ENCODE peak calls at places on chromosomes 4 and X, in seven cellular contexts. S, F, P, M, R, H and X are unnamed samples.
A peak's percentile ranks its signal among the peaks of the same experiment; 100 is the strongest.

GRCh38 chrX:38704146-38704882 is 96.9 kb upstream of the MID1IP1 start:
- DNase-seq in R (no peak), S (no peak), M (no peak), H (no peak), P (no peak), F (no peak), X (no peak)

GRCh38 chr4:70703695-70704332 is 15.5 kb downstream of the UTP3 start:
- DNase-seq in F (no peak), H (peak; percentile 69), P (no peak), S (peak; percentile 70), R (peak; percentile 35), M (no peak), X (peak; percentile 69)

GRCh38 chr4:118740869-118741268 is 55.7 kb downstream of the METTL14 start:
- DNase-seq in R (peak; percentile 58), M (no peak), F (no peak), S (no peak), P (no peak), H (no peak), X (no peak)

GRCh38 chr4:149999485-150000074 is 78.7 kb upstream of the DCLK2 start:
- DNase-seq in F (no peak), R (peak; percentile 84), M (no peak), P (peak; percentile 60), H (no peak), S (peak; percentile 73), X (peak; percentile 73)

GRCh38 chr4:100738388-100739165 is 220.8 kb upstream of the EMCN start:
- DNase-seq in F (peak; percentile 31), P (no peak), R (peak; percentile 93), M (peak; percentile 18), H (peak; percentile 81), S (peak; percentile 96), X (peak; percentile 49)

GRCh38 chr4:4986856-4987255 is 32.4 kb downstream of the CYTL1 start:
- DNase-seq in S (no peak), H (no peak), M (no peak), R (no peak), F (no peak), P (no peak), X (no peak)

GRCh38 chrX:68299923-68300322 is 133.4 kb downstream of the OPHN1 start:
- DNase-seq in H (no peak), R (no peak), M (no peak), S (no peak), P (no peak), F (no peak), X (peak; percentile 11)

GRCh38 chr4:40335508-40335860 is 351 bp downstream of the CHRNA9 start:
- DNase-seq in H (no peak), M (no peak), P (no peak), S (peak; percentile 41), R (peak; percentile 39), F (no peak), X (peak; percentile 45)

GRCh38 chrX:103157511-103158316 is 57.2 kb upstream of the BEX4 start:
- DNase-seq in H (no peak), F (no peak), M (no peak), R (peak; percentile 71), P (peak; percentile 62), S (peak; percentile 18), X (peak; percentile 31)

GRCh38 chrX:140432328-140433025 is 72.4 kb downstream of the SOX3 start:
- DNase-seq in M (no peak), S (peak; percentile 31), R (no peak), P (no peak), F (peak; percentile 38), H (no peak), X (no peak)

GRCh38 chr4:73172166-73172565 is 86.4 kb downstream of the ANKRD17 start:
- DNase-seq in M (no peak), F (no peak), R (peak; percentile 65), H (no peak), P (no peak), S (no peak), X (peak; percentile 54)

GRCh38 chr4:79620627-79621026 is 212.6 kb upstream of the GK2 start:
- DNase-seq in H (no peak), F (no peak), M (no peak), R (no peak), P (no peak), S (no peak), X (no peak)

GRCh38 chr4:150117094-150117493 is 38.8 kb downstream of the DCLK2 start:
- DNase-seq in R (peak; percentile 44), P (no peak), S (peak; percentile 77), F (no peak), M (no peak), H (no peak), X (peak; percentile 59)

GRCh38 chr4:15677507-15677988 is 4.1 kb upstream of the FAM200B start:
- DNase-seq in S (peak; percentile 71), P (no peak), R (peak; percentile 60), F (peak; percentile 36), H (peak; percentile 90), M (no peak), X (peak; percentile 65)

GRCh38 chrX:50801135-50801534 is 12.9 kb downstream of the SHROOM4 start:
- DNase-seq in R (no peak), H (no peak), P (no peak), F (no peak), M (no peak), S (no peak), X (no peak)

GRCh38 chrX:132482632-132483031 is 6.2 kb downstream of the MBNL3 start:
- DNase-seq in R (no peak), F (no peak), P (no peak), H (no peak), M (no peak), S (no peak), X (no peak)

GRCh38 chrX:25659317-25659716 is 478.8 kb upstream of the MAGEB18 start:
- DNase-seq in R (no peak), S (no peak), H (no peak), M (no peak), F (no peak), P (no peak), X (no peak)

GRCh38 chr4:186617921-186618320 is 62.6 kb upstream of the MTNR1A start:
- DNase-seq in M (no peak), S (peak; percentile 18), P (no peak), R (no peak), F (no peak), H (no peak), X (no peak)

GRCh38 chr4:40055873-40056721 is 553 bp upstream of the N4BP2 start:
- DNase-seq in F (peak; percentile 72), P (peak; percentile 87), M (peak; percentile 2), R (peak; percentile 89), S (peak; percentile 88), H (peak; percentile 73), X (peak; percentile 90)

GRCh38 chr4:39427477-39428119 is 20.9 kb downstream of the KLB start:
- DNase-seq in P (no peak), R (no peak), F (no peak), H (no peak), S (no peak), M (no peak), X (peak; percentile 17)

GRCh38 chr4:113499696-113500095 is 261.8 kb downstream of the CAMK2D start:
- DNase-seq in S (peak; percentile 89), F (no peak), H (no peak), P (no peak), R (peak; percentile 75), M (no peak), X (peak; percentile 46)

GRCh38 chrX:40570346-40571093 is 10.2 kb upstream of the ATP6AP2 start:
- DNase-seq in F (no peak), M (no peak), H (no peak), P (peak; percentile 75), R (no peak), S (no peak), X (no peak)

GRCh38 chr4:74100531-74100930 is 1.5 kb upstream of the CXCL2 start:
- DNase-seq in R (no peak), F (no peak), H (no peak), M (no peak), S (no peak), P (no peak), X (no peak)

GRCh38 chr4:2937146-2937857 is 25.9 kb downstream of the NOP14 start:
- DNase-seq in F (peak; percentile 67), P (peak; percentile 78), H (peak; percentile 91), M (peak; percentile 2), R (no peak), S (peak; percentile 67), X (no peak)
- H3K4me3 ChIP-seq in F (no peak overlapping the region), P (no peak overlapping the region), H (peak overlapping the region; percentile 65), M (no peak overlapping the region), R (no peak overlapping the region), S (no peak overlapping the region), X (no peak overlapping the region)

GRCh38 chrX:147800663-147801062 is 111.1 kb upstream of the FMR1 start:
- DNase-seq in F (no peak), P (no peak), S (no peak), M (no peak), R (no peak), H (no peak), X (no peak)

DNA sequence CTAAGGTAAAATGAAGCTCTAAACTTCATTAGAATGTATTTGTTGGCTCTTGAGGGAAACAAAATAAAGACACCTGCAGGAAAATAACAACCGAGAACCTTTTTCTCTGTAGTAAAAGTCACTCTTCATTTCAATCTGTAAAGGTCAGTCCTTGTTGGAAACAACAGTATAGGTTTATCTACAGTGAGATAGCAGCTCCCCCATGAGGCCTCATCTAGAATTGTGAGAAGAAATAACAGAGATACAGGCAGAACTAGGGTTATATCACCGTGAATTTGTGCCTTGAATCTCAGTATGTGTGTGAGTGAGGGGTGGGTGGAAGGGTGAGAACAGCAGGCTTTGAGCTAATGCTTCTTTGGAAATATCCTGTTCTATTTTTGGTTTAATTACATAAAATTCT is 107.8 kb upstream of the FMR1 start:
- DNase-seq in S (no peak), P (no peak), R (peak; percentile 0), F (no peak), M (no peak), H (no peak), X (no peak)
- TF ChIP-seq CTCF in S (peak; percentile 13), P (peak; percentile 77), R (no peak), F (no peak), M (no peak), H (peak; percentile 73), X (no peak)

GRCh38 chr4:185457136-185457535 is 14.4 kb downstream of the CCDC110 start:
- DNase-seq in R (no peak), M (no peak), H (no peak), S (no peak), P (peak; percentile 53), F (no peak), X (no peak)
- H3K4me3 ChIP-seq in R (no peak overlapping the region), M (no peak overlapping the region), H (no peak overlapping the region), S (no peak overlapping the region), P (no peak overlapping the region), F (no peak overlapping the region), X (no peak overlapping the region)

DNA sequence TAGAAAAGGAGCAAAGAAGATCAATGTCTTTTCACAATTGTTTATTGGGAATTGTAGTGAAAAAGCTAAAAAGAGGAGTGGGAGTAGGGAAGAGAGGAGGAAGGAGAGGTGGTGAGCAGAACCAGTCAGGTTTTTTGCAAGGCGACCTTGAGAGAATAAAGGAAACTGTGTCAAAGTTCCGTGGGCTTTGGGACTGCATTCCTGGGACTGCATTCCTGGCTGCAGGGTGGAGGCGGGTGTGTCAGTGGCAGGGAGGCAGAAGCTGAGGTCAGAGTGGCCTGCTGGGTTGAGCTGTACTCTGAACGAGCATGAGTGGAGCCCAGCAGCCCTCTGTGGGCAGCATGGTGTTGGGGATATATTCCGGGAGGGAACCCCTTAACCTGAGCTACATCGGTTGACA is 66.8 kb upstream of the UCP1 start:
- DNase-seq in M (no peak), H (peak; percentile 64), R (peak; percentile 32), P (peak; percentile 78), F (peak; percentile 71), S (peak; percentile 42), X (no peak)
- TF ChIP-seq CTCF in M (no peak), H (no peak), R (no peak), P (no peak), F (no peak), S (no peak), X (no peak)

GRCh38 chr4:135123632-135124031 is 922.0 kb upstream of the PABPC4L start:
- DNase-seq in M (no peak), H (no peak), F (no peak), R (no peak), S (no peak), P (no peak), X (no peak)
- H3K4me3 ChIP-seq in M (no peak overlapping the region), H (no peak overlapping the region), F (no peak overlapping the region), R (no peak overlapping the region), S (no peak overlapping the region), P (no peak overlapping the region), X (no peak overlapping the region)